ENCODE peak calls at places on chromosomes 11 and 22, in eight cellular contexts. K is CD8-positive, alpha-beta T cell; Z is WTC11; N is GM13977; P is CD4-positive, alpha-beta T cell; U is uterus; F is cardiac fibroblast; G is MCF 10A. H is an unnamed sample.

GRCh38 chr11:69194396-69194795 is 38.7 kb downstream of the SMIM38 start:
- DNase-seq in K (no peak), Z (no peak), N (no peak), P (no peak), U (no peak), F (no peak), G (no peak), H (no peak)

GRCh38 chr11:130677486-130678153 is 229.2 kb downstream of the ADAMTS15 start:
- DNase-seq in K (no peak), Z (peak; percentile 48), N (no peak), P (no peak), U (no peak), F (peak; percentile 96), G (peak; percentile 68), H (no peak)

GRCh38 chr11:34346551-34346950 is 11.3 kb downstream of the ABTB2 start:
- DNase-seq in K (no peak), Z (no peak), N (no peak), P (no peak), U (peak; percentile 48), F (peak; percentile 53), G (peak; percentile 49), H (no peak)

GRCh38 chr11:63961608-63962412 is 12.6 kb upstream of the COX8A start:
- DNase-seq in K (no peak), Z (no peak), N (no peak), P (no peak), U (no peak), F (peak; percentile 36), G (no peak), H (no peak)

GRCh38 chr11:60950024-60950423 is 2.0 kb downstream of the SLC15A3 start:
- DNase-seq in K (no peak), Z (no peak), N (no peak), P (no peak), U (no peak), F (no peak), G (no peak), H (no peak)

GRCh38 chr11:44747339-44747738 is 20.6 kb downstream of the TSPAN18 start:
- DNase-seq in K (no peak), Z (no peak), N (no peak), P (no peak), U (no peak), F (no peak), G (no peak), H (no peak)

GRCh38 chr11:14275081-14275480 is 83.9 kb downstream of the RRAS2 start:
- DNase-seq in K (no peak), Z (no peak), N (no peak), P (no peak), U (no peak), F (peak; percentile 67), G (no peak), H (no peak)

GRCh38 chr22:35489225-35489624 is 51.4 kb upstream of the RASD2 start:
- DNase-seq in K (no peak), Z (no peak), N (no peak), P (no peak), U (no peak), F (no peak), G (peak; percentile 62), H (no peak)

GRCh38 chr11:125593113-125593761 is 585 bp downstream of the STT3A start:
- DNase-seq in K (no peak), Z (no peak), N (no peak), P (no peak), U (no peak), F (peak; percentile 50), G (peak; percentile 30), H (no peak)

GRCh38 chr22:32897400-32897799 is 95.9 kb downstream of the TIMP3 start:
- DNase-seq in K (no peak), Z (no peak), N (no peak), P (no peak), U (no peak), F (no peak), G (peak; percentile 43), H (no peak)

GRCh38 chr11:73267122-73267846 is 4.9 kb upstream of the P2RY6 start:
- DNase-seq in K (no peak), Z (no peak), N (no peak), P (no peak), U (no peak), F (no peak), G (no peak), H (no peak)

GRCh38 chr11:72222106-72222891 is 2.3 kb upstream of the INPPL1 start:
- DNase-seq in K (no peak), Z (no peak), N (peak; percentile 5), P (no peak), U (no peak), F (no peak), G (no peak), H (no peak)

GRCh38 chr11:70662691-70663098 is 264.4 kb downstream of the CTTN start:
- DNase-seq in K (no peak), Z (peak; percentile 38), N (no peak), P (no peak), U (no peak), F (no peak), G (no peak), H (peak; percentile 22)

GRCh38 chr11:12494699-12495098 is 117.3 kb downstream of the PARVA start:
- DNase-seq in K (no peak), Z (no peak), N (no peak), P (no peak), U (no peak), F (peak; percentile 32), G (peak; percentile 18), H (no peak)

GRCh38 chr11:83538286-83538685 is 252.1 kb upstream of the CCDC90B start:
- DNase-seq in K (no peak), Z (no peak), N (no peak), P (no peak), U (no peak), F (no peak), G (no peak), H (no peak)

GRCh38 chr22:46418827-46419226 is 83.3 kb downstream of the TRMU start:
- DNase-seq in K (no peak), Z (no peak), N (no peak), P (no peak), U (no peak), F (no peak), G (no peak), H (no peak)

GRCh38 chr11:78397398-78397797 is 20.2 kb downstream of the GAB2 start:
- DNase-seq in K (no peak), Z (no peak), N (peak; percentile 18), P (no peak), U (no peak), F (no peak), G (no peak), H (no peak)

GRCh38 chr11:10725114-10725906 is 25.7 kb upstream of the CTR9 start:
- DNase-seq in K (no peak), Z (no peak), N (no peak), P (no peak), U (no peak), F (peak; percentile 54), G (peak; percentile 66), H (no peak)

GRCh38 chr11:47337229-47337924 is 15.1 kb downstream of the MYBPC3 start:
- DNase-seq in K (no peak), Z (no peak), N (no peak), P (no peak), U (no peak), F (no peak), G (no peak), H (no peak)

GRCh38 chr22:23226497-23226850 is 46.2 kb downstream of the BCR start:
- DNase-seq in K (no peak), Z (no peak), N (no peak), P (no peak), U (no peak), F (no peak), G (no peak), H (no peak)

GRCh38 chr22:37784829-37785495 is 22.8 kb upstream of the GCAT start:
- DNase-seq in K (no peak), Z (no peak), N (no peak), P (no peak), U (no peak), F (no peak), G (peak; percentile 61), H (no peak)

GRCh38 chr11:2462986-2463765 is 18.4 kb downstream of the KCNQ1 start:
- DNase-seq in K (no peak), Z (no peak), N (no peak), P (no peak), U (no peak), F (no peak), G (no peak), H (no peak)

GRCh38 chr22:24355574-24355973 is 71.8 kb upstream of the ADORA2A start:
- DNase-seq in K (no peak), Z (no peak), N (no peak), P (no peak), U (no peak), F (peak; percentile 38), G (no peak), H (no peak)

DNA sequence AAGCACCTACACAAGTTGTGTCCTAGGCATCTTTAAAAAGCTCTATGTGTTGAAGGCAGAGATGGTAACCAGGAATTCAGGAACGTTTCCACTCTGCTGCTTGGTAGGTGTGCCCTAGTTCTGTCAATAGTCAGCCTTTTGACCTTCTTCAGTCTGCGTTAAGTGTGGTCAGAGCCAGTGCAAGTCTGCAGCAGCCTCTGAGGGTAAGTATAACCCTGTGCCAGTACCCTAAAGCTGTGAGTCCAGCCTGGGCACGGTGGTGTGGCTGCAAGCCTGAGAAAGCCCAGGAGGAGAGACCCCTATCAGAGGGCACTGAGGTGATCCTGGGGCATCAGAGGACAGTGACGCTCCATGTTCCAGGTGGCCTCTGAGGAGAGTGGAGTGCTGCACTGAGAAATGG is 76.8 kb upstream of the ADORA2A start:
- DNase-seq in K (no peak), Z (no peak), N (no peak), P (no peak), U (no peak), F (no peak), G (no peak), H (no peak)
- TF ChIP-seq CTCF in K (no peak), Z (no peak), N (no peak), P (no peak), U (no peak), F (no peak), G (no peak), H (no peak)

GRCh38 chr11:9265211-9266131 is at the start of gene DENND5A:
- DNase-seq in K (peak; percentile 12), Z (peak; percentile 83), N (peak; percentile 92), P (peak; percentile 27), U (peak; percentile 88), F (peak; percentile 91), G (peak; percentile 79), H (peak; percentile 75)
- TF ChIP-seq CTCF in K (no peak), Z (no peak), N (peak; percentile 31), P (no peak), U (peak; percentile 21), F (no peak), G (no peak), H (no peak)

DNA sequence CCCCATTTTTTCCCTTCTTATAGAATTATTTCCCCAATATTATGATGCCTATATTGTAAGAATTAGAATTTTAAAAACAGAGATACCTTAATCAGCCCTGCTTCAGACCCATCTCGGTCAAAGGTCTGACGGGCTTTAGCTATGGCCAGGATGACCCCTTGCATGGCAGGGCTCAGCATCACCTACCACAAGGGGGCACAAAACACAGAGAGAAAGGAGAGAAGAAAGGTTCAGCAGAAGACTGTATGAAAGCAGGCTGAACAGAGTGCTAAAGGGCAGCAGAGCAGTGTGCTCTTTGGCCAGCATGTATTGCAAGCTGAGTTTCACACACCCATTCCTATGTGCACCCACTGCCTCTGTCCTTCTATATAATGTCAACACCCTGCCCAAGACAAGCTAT is 26.8 kb downstream of the CLDN25 start:
- DNase-seq in K (no peak), Z (peak; percentile 68), N (no peak), P (no peak), U (no peak), F (peak; percentile 43), G (peak; percentile 50), H (peak; percentile 59)
- TF ChIP-seq CTCF in K (no peak), Z (peak; percentile 35), N (peak; percentile 74), P (peak; percentile 22), U (peak; percentile 11), F (peak; percentile 61), G (peak; percentile 31), H (peak; percentile 60)

GRCh38 chr11:127474735-127475134 is 474.2 kb upstream of the KIRREL3 start:
- DNase-seq in K (no peak), Z (no peak), N (no peak), P (no peak), U (no peak), F (no peak), G (no peak), H (no peak)
- TF ChIP-seq CTCF in K (no peak), Z (no peak), N (no peak), P (no peak), U (no peak), F (no peak), G (no peak), H (no peak)

H was measured in neural crest cell.